ENCODE peak calls at places on chromosome 3, in five cellular contexts. N is prostate gland, H is upper lobe of right lung, L is lower lobe of right lung, K is lower leg skin. Y is an unnamed sample.

GRCh38 chr3:112132975-112133448 is at the start of gene GCSAM:
- DNase-seq in N (peak), H (no peak), L (peak), K (peak), Y (no peak)

GRCh38 chr3:181533811-181534210 is 177.9 kb upstream of the SOX2 start:
- DNase-seq in N (no peak), H (no peak), L (no peak), K (no peak), Y (no peak)

GRCh38 chr3:16066975-16067374 is 107.5 kb upstream of the GALNT15 start:
- DNase-seq in N (no peak), H (no peak), L (no peak), K (no peak), Y (no peak)

GRCh38 chr3:33791477-33792166 is 6.8 kb upstream of the PDCD6IP start:
- DNase-seq in N (no peak), H (no peak), L (peak), K (peak), Y (no peak)

GRCh38 chr3:193129607-193130006 is 111.4 kb upstream of the PLAAT1 start:
- DNase-seq in N (no peak), H (no peak), L (no peak), K (no peak), Y (no peak)

GRCh38 chr3:105672996-105673395 is 195.8 kb downstream of the CBLB start:
- DNase-seq in N (no peak), H (no peak), L (no peak), K (no peak), Y (no peak)

GRCh38 chr3:138381950-138382715 is 33.8 kb downstream of the MRAS start:
- DNase-seq in N (peak), H (peak), L (peak), K (peak), Y (peak)

GRCh38 chr3:46389306-46389705 is 17.6 kb downstream of the CCR5AS start:
- DNase-seq in N (no peak), H (no peak), L (no peak), K (no peak), Y (no peak)

GRCh38 chr3:127019449-127019848 is 36.5 kb downstream of the PLXNA1 start:
- DNase-seq in N (peak), H (no peak), L (no peak), K (no peak), Y (no peak)

GRCh38 chr3:114569186-114569585 is 275.4 kb downstream of the TIGIT start:
- DNase-seq in N (no peak), H (no peak), L (no peak), K (no peak), Y (no peak)

GRCh38 chr3:44252332-44252731 is 10.6 kb downstream of the TOPAZ1 start:
- DNase-seq in N (no peak), H (no peak), L (no peak), K (no peak), Y (no peak)

GRCh38 chr3:136819784-136820640 is 1.1 kb downstream of the SLC35G2 start:
- DNase-seq in N (peak), H (peak), L (peak), K (peak), Y (peak)

GRCh38 chr3:32996755-32997091 is 45.3 kb downstream of the CCR4 start:
- DNase-seq in N (no peak), H (no peak), L (no peak), K (no peak), Y (no peak)

GRCh38 chr3:170802164-170803151 is 67.5 kb downstream of the RPL22L1 start:
- DNase-seq in N (no peak), H (no peak), L (no peak), K (peak), Y (no peak)

GRCh38 chr3:123522666-123523412 is 62.0 kb downstream of the HACD2 start:
- DNase-seq in N (no peak), H (no peak), L (no peak), K (peak), Y (no peak)

GRCh38 chr3:99783009-99783573 is 34.6 kb upstream of the CMSS1 start:
- DNase-seq in N (no peak), H (no peak), L (no peak), K (no peak), Y (no peak)

GRCh38 chr3:128112406-128112968 is 11.1 kb downstream of the RUVBL1 start:
- DNase-seq in N (no peak), H (no peak), L (no peak), K (no peak), Y (no peak)

GRCh38 chr3:140377644-140378043 is 300.2 kb upstream of the TRIM42 start:
- DNase-seq in N (no peak), H (no peak), L (no peak), K (no peak), Y (no peak)
- TF ChIP-seq CTCF in N (no peak), H (no peak), L (no peak), K (no peak), Y (no peak)

GRCh38 chr3:11077466-11077865 is 76.8 kb upstream of the HRH1 start:
- DNase-seq in N (no peak), H (no peak), L (no peak), K (no peak), Y (no peak)

GRCh38 chr3:11072631-11073030 is 80.1 kb downstream of the SLC6A1 start:
- DNase-seq in N (no peak), H (no peak), L (no peak), K (no peak), Y (no peak)

GRCh38 chr3:11071096-11071755 is 78.7 kb downstream of the SLC6A1 start:
- DNase-seq in N (no peak), H (no peak), L (no peak), K (no peak), Y (no peak)

GRCh38 chr3:11074441-11074840 is 79.9 kb upstream of the HRH1 start:
- DNase-seq in N (no peak), H (no peak), L (no peak), K (no peak), Y (no peak)

DNA sequence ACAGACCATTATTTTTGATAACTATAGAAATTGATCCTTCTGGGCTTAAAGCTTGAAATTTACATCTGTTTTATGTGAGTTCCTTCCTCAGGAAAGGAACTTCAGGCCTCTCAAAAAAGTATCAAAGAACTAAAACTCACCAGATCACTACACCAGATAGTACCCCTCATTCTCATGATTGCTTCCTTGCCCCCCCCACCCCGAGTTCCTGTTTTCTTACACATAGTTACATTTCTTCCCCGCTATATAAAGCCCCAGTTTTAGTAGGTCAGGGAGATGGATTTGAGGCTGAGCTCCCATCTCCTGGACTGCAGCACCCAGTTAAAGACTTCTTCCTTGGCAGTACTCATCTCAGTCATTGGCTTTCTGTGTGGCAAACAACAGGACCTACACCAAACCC is 80.3 kb upstream of the HRH1 start:
- DNase-seq in N (no peak), H (no peak), L (no peak), K (no peak), Y (no peak)
- TF ChIP-seq CTCF in N (no peak), H (no peak), L (no peak), K (no peak), Y (no peak)

GRCh38 chr3:152961323-152961722 is 126.4 kb downstream of the P2RY1 start:
- DNase-seq in N (peak), H (no peak), L (no peak), K (no peak), Y (no peak)
- TF ChIP-seq CTCF in N (peak), H (peak), L (peak), K (no peak), Y (peak)

GRCh38 chr3:133457465-133458067 is 57.7 kb downstream of the BFSP2 start:
- DNase-seq in N (no peak), H (no peak), L (no peak), K (no peak), Y (no peak)
- TF ChIP-seq CTCF in N (no peak), H (peak), L (no peak), K (no peak), Y (no peak)

GRCh38 chr3:169298247-169298992 is 365.1 kb downstream of the MECOM start:
- DNase-seq in N (no peak), H (no peak), L (no peak), K (no peak), Y (no peak)
- TF ChIP-seq CTCF in N (no peak), H (no peak), L (no peak), K (no peak), Y (no peak)

GRCh38 chr3:187019542-187020072 is 89.3 kb downstream of the ST6GAL1 start:
- DNase-seq in N (no peak), H (no peak), L (no peak), K (no peak), Y (no peak)
- TF ChIP-seq CTCF in N (no peak), H (no peak), L (no peak), K (no peak), Y (no peak)

GRCh38 chr3:4899654-4900236 is 79.5 kb upstream of the BHLHE40 start:
- DNase-seq in N (no peak), H (no peak), L (no peak), K (no peak), Y (no peak)
- TF ChIP-seq CTCF in N (no peak), H (no peak), L (no peak), K (no peak), Y (no peak)

Y was measured in kidney.